ENCODE peak calls at places on chromosomes 5 and 9, in four cellular contexts. One of them, this sample, is unnamed.

GRCh38 chr5:127810014-127810413 is 106.8 kb downstream of the CCDC192 start:
- DNase-seq in activated T-helper 1 cell treated with anti-CD3 and anti-CD28 coated beads, Interleukin-2, amount 50 U/mL, for 16 hours: no peak
- DNase-seq in AG09319: no peak
- DNase-seq in left cardiac atrium: no peak
- DNase-seq in this sample: no peak

GRCh38 chr9:91195372-91196012 is 166.2 kb downstream of the AUH start:
- DNase-seq in activated T-helper 1 cell treated with anti-CD3 and anti-CD28 coated beads, Interleukin-2, amount 50 U/mL, for 16 hours: no peak
- DNase-seq in AG09319: no peak
- DNase-seq in left cardiac atrium: no peak
- DNase-seq in this sample: no peak

GRCh38 chr5:167381457-167381856 is 910.0 kb upstream of the WWC1 start:
- DNase-seq in activated T-helper 1 cell treated with anti-CD3 and anti-CD28 coated beads, Interleukin-2, amount 50 U/mL, for 16 hours: no peak
- DNase-seq in AG09319: no peak
- DNase-seq in left cardiac atrium: no peak
- DNase-seq in this sample: no peak

GRCh38 chr5:14413331-14413750 is 168.3 kb upstream of the OTULINL start:
- DNase-seq in activated T-helper 1 cell treated with anti-CD3 and anti-CD28 coated beads, Interleukin-2, amount 50 U/mL, for 16 hours: no peak
- DNase-seq in AG09319: no peak
- DNase-seq in left cardiac atrium: no peak
- DNase-seq in this sample: no peak

GRCh38 chr9:136769710-136770191 is 5.4 kb upstream of the LCN15 start:
- DNase-seq in activated T-helper 1 cell treated with anti-CD3 and anti-CD28 coated beads, Interleukin-2, amount 50 U/mL, for 16 hours: peak; percentile 27
- DNase-seq in AG09319: no peak
- DNase-seq in left cardiac atrium: no peak
- DNase-seq in this sample: no peak

GRCh38 chr5:133252133-133252480 is 200.3 kb downstream of the HSPA4 start:
- DNase-seq in activated T-helper 1 cell treated with anti-CD3 and anti-CD28 coated beads, Interleukin-2, amount 50 U/mL, for 16 hours: no peak
- DNase-seq in AG09319: no peak
- DNase-seq in left cardiac atrium: no peak
- DNase-seq in this sample: no peak

GRCh38 chr5:4199461-4199860 is 603.8 kb downstream of the IRX1 start:
- DNase-seq in activated T-helper 1 cell treated with anti-CD3 and anti-CD28 coated beads, Interleukin-2, amount 50 U/mL, for 16 hours: no peak
- DNase-seq in AG09319: no peak
- DNase-seq in left cardiac atrium: no peak
- DNase-seq in this sample: no peak

GRCh38 chr5:132012385-132013005 is 1.0 kb upstream of the ACSL6 start:
- DNase-seq in activated T-helper 1 cell treated with anti-CD3 and anti-CD28 coated beads, Interleukin-2, amount 50 U/mL, for 16 hours: no peak
- DNase-seq in AG09319: peak; percentile 14
- DNase-seq in left cardiac atrium: peak; percentile 61
- DNase-seq in this sample: no peak

GRCh38 chr5:13478831-13479465 is 465.5 kb downstream of the DNAH5 start:
- DNase-seq in activated T-helper 1 cell treated with anti-CD3 and anti-CD28 coated beads, Interleukin-2, amount 50 U/mL, for 16 hours: no peak
- DNase-seq in AG09319: no peak
- DNase-seq in left cardiac atrium: no peak
- DNase-seq in this sample: no peak

GRCh38 chr5:157046041-157046440 is 12.9 kb downstream of the HAVCR1 start:
- DNase-seq in activated T-helper 1 cell treated with anti-CD3 and anti-CD28 coated beads, Interleukin-2, amount 50 U/mL, for 16 hours: no peak
- DNase-seq in AG09319: no peak
- DNase-seq in left cardiac atrium: peak; percentile 37
- DNase-seq in this sample: no peak

GRCh38 chr5:57307516-57307915 is 133.7 kb downstream of the GPBP1 start:
- DNase-seq in activated T-helper 1 cell treated with anti-CD3 and anti-CD28 coated beads, Interleukin-2, amount 50 U/mL, for 16 hours: no peak
- DNase-seq in AG09319: no peak
- DNase-seq in left cardiac atrium: no peak
- DNase-seq in this sample: no peak

GRCh38 chr9:113652355-113653152 is 189.0 kb downstream of the RGS3 start:
- DNase-seq in activated T-helper 1 cell treated with anti-CD3 and anti-CD28 coated beads, Interleukin-2, amount 50 U/mL, for 16 hours: no peak
- DNase-seq in AG09319: no peak
- DNase-seq in left cardiac atrium: no peak
- DNase-seq in this sample: no peak

GRCh38 chr5:104598285-104598684 is 1035.7 kb upstream of the NUDT12 start:
- DNase-seq in activated T-helper 1 cell treated with anti-CD3 and anti-CD28 coated beads, Interleukin-2, amount 50 U/mL, for 16 hours: no peak
- DNase-seq in AG09319: no peak
- DNase-seq in left cardiac atrium: no peak
- DNase-seq in this sample: no peak

GRCh38 chr9:13110766-13111400 is 168.6 kb downstream of the MPDZ start:
- DNase-seq in activated T-helper 1 cell treated with anti-CD3 and anti-CD28 coated beads, Interleukin-2, amount 50 U/mL, for 16 hours: no peak
- DNase-seq in AG09319: peak; percentile 46
- DNase-seq in left cardiac atrium: peak; percentile 46
- DNase-seq in this sample: no peak